ENCODE peak calls at places on chromosome 22, in seven cellular contexts. One of them, this sample, is unnamed. For H3K9me3, the result is how much of the 10 kb centered on the place peaks cover.

GRCh38 chr22:28942801-28943500 is 59.6 kb downstream of the ZNRF3 start:
- DNase-seq in CD8-positive, alpha-beta memory T cell: no peak
- DNase-seq in heart right ventricle: no peak
- DNase-seq in neuronal stem cell: peak
- DNase-seq in fibroblast of lung: no peak
- DNase-seq in AG04450: no peak
- DNase-seq in SJSA1: no peak
- DNase-seq in this sample: no peak

GRCh38 chr22:21043856-21044535 is 1.8 kb upstream of the LRRC74B start:
- DNase-seq in SJSA1: no peak
- DNase-seq in heart right ventricle: no peak
- DNase-seq in CD8-positive, alpha-beta memory T cell: no peak
- DNase-seq in AG04450: no peak
- DNase-seq in neuronal stem cell: no peak
- DNase-seq in fibroblast of lung: no peak
- DNase-seq in this sample: no peak

GRCh38 chr22:36636916-36637315 is 66.6 kb downstream of the CACNG2 start:
- DNase-seq in fibroblast of lung: no peak
- DNase-seq in AG04450: no peak
- DNase-seq in heart right ventricle: no peak
- DNase-seq in SJSA1: no peak
- DNase-seq in neuronal stem cell: no peak
- DNase-seq in CD8-positive, alpha-beta memory T cell: no peak
- DNase-seq in this sample: no peak

GRCh38 chr22:17903564-17904295 is 120.6 kb downstream of the MICAL3 start:
- DNase-seq in neuronal stem cell: peak
- DNase-seq in CD8-positive, alpha-beta memory T cell: no peak
- DNase-seq in AG04450: no peak
- DNase-seq in fibroblast of lung: no peak
- DNase-seq in SJSA1: no peak
- DNase-seq in heart right ventricle: no peak
- DNase-seq in this sample: no peak

GRCh38 chr22:45235851-45236342 is 4.8 kb downstream of the KIAA0930 start:
- DNase-seq in neuronal stem cell: no peak
- DNase-seq in heart right ventricle: no peak
- DNase-seq in CD8-positive, alpha-beta memory T cell: no peak
- DNase-seq in fibroblast of lung: no peak
- DNase-seq in AG04450: no peak
- DNase-seq in SJSA1: no peak
- DNase-seq in this sample: no peak

GRCh38 chr22:21977814-21978213 is 4.8 kb downstream of the TOP3B start:
- DNase-seq in AG04450: no peak
- DNase-seq in fibroblast of lung: no peak
- DNase-seq in CD8-positive, alpha-beta memory T cell: no peak
- DNase-seq in SJSA1: no peak
- DNase-seq in heart right ventricle: no peak
- DNase-seq in neuronal stem cell: no peak
- DNase-seq in this sample: no peak

GRCh38 chr22:27240298-27240885 is 561.2 kb downstream of the MN1 start:
- DNase-seq in heart right ventricle: no peak
- DNase-seq in neuronal stem cell: no peak
- DNase-seq in fibroblast of lung: peak
- DNase-seq in AG04450: no peak
- DNase-seq in CD8-positive, alpha-beta memory T cell: no peak
- DNase-seq in SJSA1: no peak
- DNase-seq in this sample: no peak

GRCh38 chr22:21937041-21937820 is 15.4 kb downstream of the PPM1F start:
- DNase-seq in fibroblast of lung: no peak
- DNase-seq in CD8-positive, alpha-beta memory T cell: no peak
- DNase-seq in neuronal stem cell: no peak
- DNase-seq in AG04450: no peak
- DNase-seq in heart right ventricle: no peak
- DNase-seq in SJSA1: no peak
- DNase-seq in this sample: no peak

GRCh38 chr22:28903080-28903479 is 19.7 kb downstream of the ZNRF3 start:
- DNase-seq in neuronal stem cell: no peak
- DNase-seq in fibroblast of lung: no peak
- DNase-seq in CD8-positive, alpha-beta memory T cell: no peak
- DNase-seq in heart right ventricle: peak
- DNase-seq in AG04450: no peak
- DNase-seq in SJSA1: no peak
- DNase-seq in this sample: no peak

GRCh38 chr22:33006220-33006954 is 51.8 kb downstream of the SYN3 start:
- DNase-seq in CD8-positive, alpha-beta memory T cell: no peak
- DNase-seq in SJSA1: no peak
- DNase-seq in neuronal stem cell: no peak
- DNase-seq in AG04450: no peak
- DNase-seq in fibroblast of lung: no peak
- DNase-seq in heart right ventricle: no peak
- DNase-seq in this sample: no peak

GRCh38 chr22:20203142-20204099 is 52.6 kb upstream of the CCDC188 start:
- DNase-seq in CD8-positive, alpha-beta memory T cell: no peak
- DNase-seq in neuronal stem cell: peak
- DNase-seq in SJSA1: no peak
- DNase-seq in heart right ventricle: no peak
- DNase-seq in fibroblast of lung: peak
- DNase-seq in AG04450: no peak
- DNase-seq in this sample: no peak

GRCh38 chr22:44085743-44086741 is 61.9 kb downstream of the PARVB start:
- DNase-seq in heart right ventricle: peak
- DNase-seq in fibroblast of lung: peak
- DNase-seq in AG04450: no peak
- DNase-seq in CD8-positive, alpha-beta memory T cell: no peak
- DNase-seq in SJSA1: no peak
- DNase-seq in neuronal stem cell: no peak
- DNase-seq in this sample: no peak

GRCh38 chr22:21646608-21647590 is 4.8 kb downstream of the SDF2L1 start:
- DNase-seq in heart right ventricle: peak
- DNase-seq in SJSA1: peak
- DNase-seq in AG04450: peak
- DNase-seq in neuronal stem cell: peak
- DNase-seq in fibroblast of lung: peak
- DNase-seq in CD8-positive, alpha-beta memory T cell: peak
- DNase-seq in this sample: no peak

GRCh38 chr22:33330534-33330933 is 272.4 kb upstream of the SYN3 start:
- DNase-seq in neuronal stem cell: no peak
- DNase-seq in fibroblast of lung: no peak
- DNase-seq in AG04450: no peak
- DNase-seq in heart right ventricle: no peak
- DNase-seq in SJSA1: no peak
- DNase-seq in CD8-positive, alpha-beta memory T cell: no peak
- DNase-seq in this sample: no peak

GRCh38 chr22:36285545-36285944 is 32.6 kb downstream of the APOL1 start:
- DNase-seq in CD8-positive, alpha-beta memory T cell: no peak
- DNase-seq in fibroblast of lung: no peak
- DNase-seq in AG04450: no peak
- DNase-seq in neuronal stem cell: no peak
- DNase-seq in SJSA1: no peak
- DNase-seq in heart right ventricle: no peak
- DNase-seq in this sample: no peak

GRCh38 chr22:28208036-28208435 is 289.0 kb upstream of the PITPNB start:
- DNase-seq in CD8-positive, alpha-beta memory T cell: no peak
- DNase-seq in heart right ventricle: no peak
- DNase-seq in fibroblast of lung: peak
- DNase-seq in SJSA1: no peak
- DNase-seq in AG04450: no peak
- DNase-seq in neuronal stem cell: no peak
- DNase-seq in this sample: no peak

GRCh38 chr22:27905638-27906037 is 13.4 kb downstream of the PITPNB start:
- DNase-seq in fibroblast of lung: no peak
- DNase-seq in CD8-positive, alpha-beta memory T cell: no peak
- DNase-seq in SJSA1: no peak
- DNase-seq in heart right ventricle: no peak
- DNase-seq in neuronal stem cell: no peak
- DNase-seq in AG04450: no peak
- DNase-seq in this sample: no peak

GRCh38 chr22:29031236-29031982 is 30.2 kb downstream of the C22orf31 start:
- DNase-seq in fibroblast of lung: peak
- DNase-seq in neuronal stem cell: peak
- DNase-seq in CD8-positive, alpha-beta memory T cell: no peak
- DNase-seq in SJSA1: peak
- DNase-seq in heart right ventricle: peak
- DNase-seq in AG04450: peak
- DNase-seq in this sample: no peak

GRCh38 chr22:42064629-42065028 is 6.0 kb downstream of the NAGA start:
- DNase-seq in neuronal stem cell: no peak
- DNase-seq in SJSA1: peak
- DNase-seq in heart right ventricle: no peak
- DNase-seq in AG04450: no peak
- DNase-seq in fibroblast of lung: no peak
- DNase-seq in CD8-positive, alpha-beta memory T cell: no peak
- DNase-seq in this sample: no peak

GRCh38 chr22:44335903-44336803 is 23.4 kb upstream of the SHISAL1 start:
- DNase-seq in SJSA1: no peak
- DNase-seq in neuronal stem cell: no peak
- DNase-seq in fibroblast of lung: no peak
- DNase-seq in AG04450: no peak
- DNase-seq in heart right ventricle: no peak
- DNase-seq in CD8-positive, alpha-beta memory T cell: no peak
- DNase-seq in this sample: no peak

GRCh38 chr22:30206964-30207363 is 39.6 kb downstream of the LIF start:
- DNase-seq in SJSA1: peak
- DNase-seq in fibroblast of lung: peak
- DNase-seq in neuronal stem cell: peak
- DNase-seq in CD8-positive, alpha-beta memory T cell: no peak
- DNase-seq in AG04450: peak
- DNase-seq in heart right ventricle: no peak
- DNase-seq in this sample: no peak

GRCh38 chr22:49267996-49268395 is 559.7 kb downstream of the BRD1 start:
- DNase-seq in neuronal stem cell: no peak
- DNase-seq in heart right ventricle: no peak
- DNase-seq in fibroblast of lung: no peak
- DNase-seq in SJSA1: peak
- DNase-seq in CD8-positive, alpha-beta memory T cell: no peak
- DNase-seq in AG04450: no peak
- DNase-seq in this sample: no peak

GRCh38 chr22:33129621-33130020 is 71.4 kb upstream of the SYN3 start:
- DNase-seq in SJSA1: no peak
- DNase-seq in CD8-positive, alpha-beta memory T cell: no peak
- DNase-seq in AG04450: no peak
- DNase-seq in neuronal stem cell: no peak
- DNase-seq in heart right ventricle: no peak
- DNase-seq in fibroblast of lung: no peak
- DNase-seq in this sample: no peak

GRCh38 chr22:28024422-28024888 is 105.4 kb upstream of the PITPNB start:
- DNase-seq in SJSA1: peak
- DNase-seq in AG04450: no peak
- DNase-seq in fibroblast of lung: no peak
- DNase-seq in CD8-positive, alpha-beta memory T cell: no peak
- DNase-seq in heart right ventricle: no peak
- DNase-seq in neuronal stem cell: no peak
- DNase-seq in this sample: no peak

GRCh38 chr22:45445031-45445710 is 31.7 kb downstream of the RIBC2 start:
- DNase-seq in AG04450: no peak
- DNase-seq in fibroblast of lung: no peak
- DNase-seq in SJSA1: no peak
- DNase-seq in neuronal stem cell: no peak
- DNase-seq in CD8-positive, alpha-beta memory T cell: no peak
- DNase-seq in heart right ventricle: no peak
- DNase-seq in this sample: no peak

GRCh38 chr22:49553518-49554295 is 274.0 kb downstream of the BRD1 start:
- DNase-seq in AG04450: no peak
- DNase-seq in heart right ventricle: no peak
- DNase-seq in neuronal stem cell: peak
- DNase-seq in SJSA1: no peak
- DNase-seq in CD8-positive, alpha-beta memory T cell: no peak
- DNase-seq in fibroblast of lung: no peak
- DNase-seq in this sample: no peak

GRCh38 chr22:37464181-37464580 is 22.0 kb downstream of the MFNG start:
- DNase-seq in AG04450: no peak
- DNase-seq in heart right ventricle: no peak
- DNase-seq in CD8-positive, alpha-beta memory T cell: no peak
- DNase-seq in fibroblast of lung: no peak
- DNase-seq in neuronal stem cell: no peak
- DNase-seq in SJSA1: peak
- DNase-seq in this sample: no peak

GRCh38 chr22:27990879-27991278 is 71.8 kb upstream of the PITPNB start:
- DNase-seq in fibroblast of lung: no peak
- DNase-seq in CD8-positive, alpha-beta memory T cell: no peak
- DNase-seq in heart right ventricle: peak
- DNase-seq in AG04450: no peak
- DNase-seq in SJSA1: peak
- DNase-seq in neuronal stem cell: peak
- DNase-seq in this sample: no peak

GRCh38 chr22:36828815-36829214 is 12.0 kb upstream of the PVALB start:
- DNase-seq in AG04450: no peak
- DNase-seq in fibroblast of lung: no peak
- DNase-seq in heart right ventricle: no peak
- DNase-seq in SJSA1: no peak
- DNase-seq in CD8-positive, alpha-beta memory T cell: no peak
- DNase-seq in neuronal stem cell: no peak
- DNase-seq in this sample: no peak

GRCh38 chr22:31289335-31289734 is 3.0 kb downstream of the PIK3IP1 start:
- DNase-seq in CD8-positive, alpha-beta memory T cell: no peak
- DNase-seq in neuronal stem cell: no peak
- DNase-seq in heart right ventricle: no peak
- DNase-seq in fibroblast of lung: no peak
- DNase-seq in AG04450: no peak
- DNase-seq in SJSA1: no peak
- DNase-seq in this sample: no peak
- H3K4me3 ChIP-seq in CD8-positive, alpha-beta memory T cell: peak
- H3K4me3 ChIP-seq in neuronal stem cell: no peak
- H3K4me3 ChIP-seq in heart right ventricle: no peak
- H3K4me3 ChIP-seq in fibroblast of lung: no peak
- H3K4me3 ChIP-seq in AG04450: no peak
- H3K4me3 ChIP-seq in SJSA1: no peak
- H3K4me3 ChIP-seq in this sample: no peak

GRCh38 chr22:47299211-47299878 is 536.9 kb downstream of the TBC1D22A start:
- DNase-seq in neuronal stem cell: no peak
- DNase-seq in CD8-positive, alpha-beta memory T cell: no peak
- DNase-seq in AG04450: no peak
- DNase-seq in SJSA1: peak
- DNase-seq in heart right ventricle: no peak
- DNase-seq in fibroblast of lung: no peak
- DNase-seq in this sample: no peak
- H3K9me3 ChIP-seq in neuronal stem cell: half or more
- H3K9me3 ChIP-seq in CD8-positive, alpha-beta memory T cell: under half
- H3K9me3 ChIP-seq in AG04450: under half
- H3K9me3 ChIP-seq in SJSA1: under half
- H3K9me3 ChIP-seq in heart right ventricle: under half
- H3K9me3 ChIP-seq in fibroblast of lung: under half
- H3K9me3 ChIP-seq in this sample: under half

GRCh38 chr22:24428751-24429410 is 1.5 kb downstream of the ADORA2A start:
- DNase-seq in SJSA1: no peak
- DNase-seq in neuronal stem cell: no peak
- DNase-seq in CD8-positive, alpha-beta memory T cell: peak
- DNase-seq in fibroblast of lung: no peak
- DNase-seq in AG04450: no peak
- DNase-seq in heart right ventricle: no peak
- DNase-seq in this sample: no peak
- H3K4me3 ChIP-seq in SJSA1: no peak
- H3K4me3 ChIP-seq in neuronal stem cell: no peak
- H3K4me3 ChIP-seq in CD8-positive, alpha-beta memory T cell: peak
- H3K4me3 ChIP-seq in fibroblast of lung: no peak
- H3K4me3 ChIP-seq in AG04450: no peak
- H3K4me3 ChIP-seq in heart right ventricle: no peak
- H3K4me3 ChIP-seq in this sample: no peak

DNA sequence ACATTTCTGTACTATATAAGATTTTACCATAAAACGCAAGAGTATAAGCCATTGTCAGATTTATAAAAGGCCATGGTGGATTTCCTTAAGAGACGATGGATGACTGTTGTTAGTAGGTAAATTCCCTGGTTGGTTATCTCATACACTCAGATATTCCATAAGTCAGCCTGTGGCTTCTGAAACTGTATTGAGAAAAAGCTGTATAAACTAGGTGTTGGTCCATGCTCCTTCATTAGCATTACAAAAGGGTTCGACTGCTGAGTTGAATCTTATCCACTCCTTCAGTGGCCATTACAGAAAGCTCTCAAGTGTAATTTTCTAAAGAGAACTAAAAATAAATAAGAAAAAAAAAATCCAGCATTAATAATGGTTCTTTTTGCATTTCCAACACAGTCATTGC is 5.3 kb downstream of the GRAP2 start:
- DNase-seq in AG04450: no peak
- DNase-seq in CD8-positive, alpha-beta memory T cell: no peak
- DNase-seq in neuronal stem cell: no peak
- DNase-seq in fibroblast of lung: no peak
- DNase-seq in SJSA1: no peak
- DNase-seq in heart right ventricle: no peak
- DNase-seq in this sample: no peak
- H3K9me3 ChIP-seq in AG04450: under half
- H3K9me3 ChIP-seq in CD8-positive, alpha-beta memory T cell: under half
- H3K9me3 ChIP-seq in neuronal stem cell: under half
- H3K9me3 ChIP-seq in fibroblast of lung: under half
- H3K9me3 ChIP-seq in SJSA1: under half
- H3K9me3 ChIP-seq in heart right ventricle: under half
- H3K9me3 ChIP-seq in this sample: under half